ENCODE peak calls at places on chromosome 12, in six cellular contexts. H, Q, N, D, P and L are unnamed samples.
A peak's percentile ranks its signal among the peaks of the same experiment; 100 is the strongest.

GRCh38 chr12:105803292-105803691 is 335.5 kb downstream of the NUAK1 start:
- DNase-seq in H (no peak), Q (no peak), N (peak; percentile 3), D (no peak), P (no peak), L (no peak)

GRCh38 chr12:12645485-12645884 is 33.8 kb downstream of the CREBL2 start:
- DNase-seq in H (peak; percentile 16), Q (no peak), N (peak; percentile 64), D (no peak), P (peak; percentile 35), L (no peak)

GRCh38 chr12:122533841-122534240 is 6.8 kb downstream of the KNTC1 start:
- DNase-seq in H (no peak), Q (no peak), N (no peak), D (no peak), P (no peak), L (no peak)

GRCh38 chr12:75439930-75440329 is 40.6 kb upstream of the GLIPR1 start:
- DNase-seq in H (no peak), Q (no peak), N (no peak), D (no peak), P (no peak), L (no peak)

GRCh38 chr12:95804296-95804695 is 13.7 kb upstream of the NTN4 start:
- DNase-seq in H (no peak), Q (no peak), N (no peak), D (no peak), P (no peak), L (no peak)

GRCh38 chr12:105212431-105212830 is 23.5 kb downstream of the APPL2 start:
- DNase-seq in H (no peak), Q (no peak), N (no peak), D (no peak), P (no peak), L (no peak)

GRCh38 chr12:13198921-13199320 is 2.4 kb downstream of the EMP1 start:
- DNase-seq in H (no peak), Q (no peak), N (no peak), D (no peak), P (no peak), L (no peak)

GRCh38 chr12:132275631-132276030 is 53.8 kb downstream of the GALNT9 start:
- DNase-seq in H (no peak), Q (no peak), N (no peak), D (no peak), P (no peak), L (no peak)

GRCh38 chr12:78157199-78157598 is 326.5 kb downstream of the NAV3 start:
- DNase-seq in H (no peak), Q (no peak), N (no peak), D (no peak), P (no peak), L (no peak)

GRCh38 chr12:5022465-5023061 is 21.1 kb upstream of the KCNA5 start:
- DNase-seq in H (peak; percentile 29), Q (peak; percentile 57), N (peak; percentile 28), D (no peak), P (peak; percentile 67), L (peak; percentile 67)

GRCh38 chr12:100110276-100110675 is 32.4 kb downstream of the BLTP3B start:
- DNase-seq in H (no peak), Q (no peak), N (no peak), D (no peak), P (no peak), L (no peak)

GRCh38 chr12:100115291-100115690 is 27.4 kb downstream of the BLTP3B start:
- DNase-seq in H (no peak), Q (no peak), N (no peak), D (no peak), P (no peak), L (no peak)

GRCh38 chr12:100120355-100120754 is 22.3 kb downstream of the BLTP3B start:
- DNase-seq in H (no peak), Q (no peak), N (no peak), D (no peak), P (no peak), L (no peak)

GRCh38 chr12:100114574-100114973 is 28.1 kb downstream of the BLTP3B start:
- DNase-seq in H (no peak), Q (no peak), N (no peak), D (no peak), P (no peak), L (no peak)
- TF ChIP-seq ATF3 in H (no peak), Q (no peak), N (no peak), D (no peak), P (no peak), L (no peak)

GRCh38 chr12:115609356-115609755 is 668.1 kb downstream of the MED13L start:
- DNase-seq in H (no peak), Q (no peak), N (no peak), D (no peak), P (no peak), L (no peak)
- TF ChIP-seq ATF3 in H (no peak), Q (no peak), N (no peak), D (no peak), P (no peak), L (no peak)

GRCh38 chr12:89702503-89702902 is 6.1 kb downstream of the ATP2B1 start:
- DNase-seq in H (no peak), Q (no peak), N (no peak), D (no peak), P (no peak), L (no peak)

GRCh38 chr12:89701606-89702206 is 6.9 kb downstream of the ATP2B1 start:
- DNase-seq in H (no peak), Q (no peak), N (no peak), D (no peak), P (no peak), L (no peak)

GRCh38 chr12:89706551-89707348 is 1.9 kb downstream of the ATP2B1 start:
- DNase-seq in H (no peak), Q (no peak), N (no peak), D (no peak), P (no peak), L (no peak)

GRCh38 chr12:89703768-89704167 is 4.9 kb downstream of the ATP2B1 start:
- DNase-seq in H (no peak), Q (no peak), N (no peak), D (no peak), P (no peak), L (no peak)

GRCh38 chr12:89704457-89704856 is 4.2 kb downstream of the ATP2B1 start:
- DNase-seq in H (no peak), Q (no peak), N (no peak), D (no peak), P (no peak), L (no peak)
- TF ChIP-seq ATF3 in H (no peak), Q (no peak), N (no peak), D (no peak), P (no peak), L (no peak)

DNA sequence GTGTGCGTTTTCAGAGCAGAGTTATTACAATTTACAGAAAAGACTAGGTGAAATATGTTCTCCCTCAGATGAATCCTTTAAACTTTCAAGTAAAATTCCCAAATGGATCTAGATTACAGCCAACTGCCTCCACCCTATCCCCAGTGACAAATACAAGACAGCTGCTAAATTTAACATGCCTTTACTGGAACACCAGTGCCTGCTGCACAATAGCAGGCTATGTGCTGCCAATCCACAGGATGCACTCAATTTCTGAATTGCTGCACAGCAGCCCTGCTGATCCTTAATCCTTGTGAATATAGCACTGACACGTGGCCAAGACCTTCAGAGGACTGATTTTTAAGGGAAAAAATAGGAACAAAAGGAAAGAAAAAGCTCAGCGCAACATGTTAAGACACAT is 128.9 kb downstream of the CCER1 start:
- DNase-seq in H (no peak), Q (no peak), N (no peak), D (no peak), P (no peak), L (no peak)
- TF ChIP-seq ATF3 in H (no peak), Q (no peak), N (no peak), D (no peak), P (no peak), L (no peak)

DNA sequence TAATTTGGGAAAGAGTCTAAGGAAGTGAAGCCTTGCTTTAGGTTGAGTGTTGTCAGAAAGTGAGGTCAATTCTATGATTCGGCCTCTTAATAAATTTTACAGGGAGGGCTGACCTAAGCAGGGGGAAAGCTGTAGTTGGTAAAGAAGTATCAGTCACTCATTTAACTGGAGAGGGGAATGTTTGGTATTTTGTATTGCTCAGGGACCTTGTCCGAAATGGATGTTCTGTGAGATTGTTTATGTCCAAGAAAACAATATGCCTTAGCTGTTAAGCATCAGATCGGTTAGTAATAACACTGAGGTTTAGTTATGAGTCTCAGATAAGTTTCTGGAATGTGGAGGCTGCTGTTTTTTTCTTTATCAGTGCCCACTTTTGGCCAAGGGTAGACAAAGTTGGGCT is 7.3 kb downstream of the CAND1 start:
- DNase-seq in H (no peak), Q (no peak), N (no peak), D (no peak), P (no peak), L (no peak)
- TF ChIP-seq ATF3 in H (no peak), Q (no peak), N (no peak), D (no peak), P (no peak), L (no peak)

DNA sequence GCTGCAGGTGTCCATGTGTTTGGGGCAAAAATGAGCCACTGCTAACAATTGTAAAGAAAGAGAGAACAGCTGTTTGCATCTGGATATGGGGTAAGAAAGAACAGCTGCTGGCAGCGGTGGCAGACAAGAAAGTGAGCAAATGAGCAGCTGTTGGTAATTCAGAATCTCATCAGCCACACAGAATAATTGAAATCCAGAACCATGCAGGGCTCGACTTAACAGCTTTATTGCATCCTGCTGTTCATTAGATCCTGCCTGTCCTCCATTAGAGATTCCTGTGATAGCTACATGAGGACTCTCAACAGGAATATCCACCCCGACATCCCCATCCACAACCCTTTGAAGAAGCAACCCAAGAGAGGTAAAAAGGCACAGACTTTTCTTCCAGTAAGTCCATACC is 62.5 kb upstream of the TSPAN8 start:
- DNase-seq in H (no peak), Q (no peak), N (no peak), D (no peak), P (no peak), L (no peak)
- TF ChIP-seq ATF3 in H (no peak), Q (no peak), N (no peak), D (no peak), P (no peak), L (no peak)